ENCODE peak calls at places on chromosomes 3 and 15, in nine cellular contexts. A is Calu3, D is mesenteric fat pad, G is astrocyte of the spinal cord, R is glutamatergic neuron, U is SK-N-SH, S is small intestine, C is naive B cell, J is endothelial cell. Y is an unnamed sample.

GRCh38 chr3:29079358-29079757 is 201.5 kb upstream of the RBMS3 start:
- DNase-seq in J (no peak), R (no peak), C (no peak), U (no peak), D (no peak), G (no peak), A (no peak), S (no peak), Y (no peak)

GRCh38 chr3:27228805-27229204 is 140.4 kb downstream of the NEK10 start:
- DNase-seq in G (no peak), S (no peak), U (no peak), R (no peak), A (peak), J (no peak), C (no peak), D (no peak), Y (no peak)

GRCh38 chr15:72342385-72342784 is 22.4 kb upstream of the CELF6 start:
- DNase-seq in R (peak), G (no peak), U (peak), S (peak), D (no peak), C (peak), J (peak), A (peak), Y (no peak)

GRCh38 chr3:113264249-113264648 is 52.9 kb downstream of the BOC start:
- DNase-seq in J (no peak), S (no peak), U (no peak), C (no peak), G (no peak), D (no peak), R (peak), A (no peak), Y (no peak)

GRCh38 chr3:123313889-123314288 is 112.1 kb downstream of the SEC22A start:
- DNase-seq in J (no peak), U (no peak), C (no peak), S (no peak), G (no peak), D (no peak), A (no peak), R (no peak), Y (no peak)

GRCh38 chr3:147008458-147008857 is 397.9 kb downstream of the ZIC4 start:
- DNase-seq in S (no peak), A (no peak), G (no peak), R (no peak), D (no peak), J (no peak), U (no peak), C (no peak), Y (no peak)

GRCh38 chr3:186268616-186269448 is 93.2 kb downstream of the DGKG start:
- DNase-seq in J (peak), U (no peak), D (no peak), A (peak), G (no peak), C (no peak), S (no peak), R (peak), Y (peak)

GRCh38 chr3:155963557-155963956 is 93.1 kb downstream of the GMPS start:
- DNase-seq in A (no peak), C (no peak), R (no peak), G (peak), S (no peak), J (no peak), U (no peak), D (no peak), Y (no peak)

GRCh38 chr3:46705022-46705530 is 3.9 kb downstream of the TMIE start:
- DNase-seq in S (peak), R (peak), U (peak), G (peak), J (peak), A (peak), D (no peak), C (peak), Y (no peak)